ENCODE peak calls at places on chromosomes 2 and 18, in nine cellular contexts. X is cardiac muscle cell, K is kidney epithelial cell, C is GM13976, M is EH, I is GM23338, A is D341Med, F is left colon, G is HEK293T. W is an unnamed sample.

GRCh38 chr2:20225294-20226151 is 593 bp upstream of the SDC1 start:
- DNase-seq in I (peak), K (no peak), X (peak), G (peak), M (peak), F (peak), C (peak), A (peak), W (peak)

GRCh38 chr2:58762176-58762781 is 521.2 kb upstream of the FANCL start:
- DNase-seq in X (peak), K (peak), M (peak), I (peak), F (peak), A (peak), C (no peak), G (peak), W (peak)

GRCh38 chr18:78621141-78621540 is 358.5 kb upstream of the SALL3 start:
- DNase-seq in X (no peak), G (no peak), C (no peak), M (no peak), K (no peak), I (no peak), F (no peak), A (no peak), W (no peak)

GRCh38 chr2:144136297-144136696 is 383.6 kb downstream of the ZEB2 start:
- DNase-seq in G (no peak), K (no peak), M (no peak), F (no peak), X (no peak), A (no peak), C (no peak), I (no peak), W (no peak)

GRCh38 chr2:207879536-207879935 is 109.8 kb upstream of the FZD5 start:
- DNase-seq in A (no peak), F (no peak), K (no peak), C (no peak), G (no peak), X (no peak), I (no peak), M (peak), W (peak)

GRCh38 chr2:216066255-216066654 is 15.4 kb downstream of the PECR start:
- DNase-seq in M (peak), I (no peak), F (no peak), C (no peak), X (no peak), K (no peak), A (no peak), G (no peak), W (no peak)

GRCh38 chr2:229861431-229861830 is 60.4 kb downstream of the TRIP12 start:
- DNase-seq in G (no peak), K (no peak), A (no peak), X (no peak), F (no peak), I (no peak), C (no peak), M (peak), W (no peak)

GRCh38 chr18:78427081-78427480 is 552.5 kb upstream of the SALL3 start:
- DNase-seq in F (no peak), C (no peak), M (no peak), K (no peak), A (no peak), I (no peak), G (no peak), X (no peak), W (no peak)

GRCh38 chr2:127191331-127192219 is 28.5 kb downstream of the CYP27C1 start:
- DNase-seq in X (no peak), M (no peak), G (no peak), I (no peak), A (no peak), F (no peak), C (no peak), K (no peak), W (no peak)

GRCh38 chr2:145258903-145259579 is 739.1 kb upstream of the ZEB2 start:
- DNase-seq in C (no peak), K (peak), M (peak), X (no peak), A (no peak), G (no peak), I (no peak), F (no peak), W (no peak)

GRCh38 chr2:28365158-28365557 is 27.5 kb upstream of the FOSL2 start:
- DNase-seq in M (peak), F (no peak), G (no peak), X (no peak), C (no peak), I (no peak), A (no peak), K (no peak), W (no peak)

GRCh38 chr18:55318864-55319516 is 269.0 kb downstream of the TCF4 start:
- DNase-seq in C (no peak), A (no peak), X (no peak), K (no peak), G (no peak), I (no peak), M (peak), F (no peak), W (peak)

GRCh38 chr2:223050900-223051299 is 1.1 kb upstream of the KCNE4 start:
- DNase-seq in I (no peak), C (no peak), M (peak), A (no peak), X (no peak), K (no peak), F (peak), G (no peak), W (no peak)

GRCh38 chr2:166081131-166081632 is 46.6 kb downstream of the SCN1A start:
- DNase-seq in C (no peak), F (no peak), K (no peak), A (no peak), M (no peak), G (no peak), X (no peak), I (no peak), W (no peak)

GRCh38 chr2:186460465-186460864 is 25.6 kb upstream of the ZC3H15 start:
- DNase-seq in A (no peak), X (peak), G (no peak), I (peak), K (no peak), C (no peak), M (peak), F (no peak), W (peak)

GRCh38 chr2:195312662-195313061 is 344.4 kb upstream of the SLC39A10 start:
- DNase-seq in A (no peak), I (peak), G (no peak), F (no peak), X (no peak), C (no peak), K (no peak), M (peak), W (no peak)

GRCh38 chr2:105121417-105121816 is 83.5 kb downstream of the MRPS9 start:
- DNase-seq in C (no peak), K (no peak), X (no peak), I (no peak), A (no peak), F (no peak), G (no peak), M (no peak), W (no peak)

GRCh38 chr2:2048461-2048860 is 282.6 kb downstream of the MYT1L start:
- DNase-seq in C (no peak), I (no peak), F (no peak), M (no peak), K (no peak), G (no peak), X (no peak), A (no peak), W (no peak)

GRCh38 chr2:18828296-18828695 is 238.9 kb upstream of the NT5C1B start:
- DNase-seq in X (no peak), M (no peak), I (no peak), A (no peak), F (no peak), C (no peak), K (no peak), G (no peak), W (no peak)

GRCh38 chr2:237170017-237170416 is 84.3 kb downstream of the COPS8 start:
- DNase-seq in G (no peak), M (peak), A (no peak), F (no peak), K (no peak), I (no peak), C (no peak), X (no peak), W (no peak)

GRCh38 chr2:56185582-56186046 is 1.8 kb downstream of the CCDC85A start:
- DNase-seq in X (peak), A (peak), I (peak), C (no peak), G (peak), M (peak), K (no peak), F (peak), W (peak)

GRCh38 chr2:111667001-111667400 is 217.0 kb downstream of the ANAPC1 start:
- DNase-seq in K (no peak), G (no peak), A (no peak), C (no peak), F (no peak), I (no peak), X (no peak), M (no peak), W (no peak)

GRCh38 chr2:160334028-160334729 is 134.1 kb upstream of the ITGB6 start:
- DNase-seq in G (no peak), M (peak), X (no peak), C (no peak), K (no peak), A (no peak), I (no peak), F (no peak), W (no peak)

GRCh38 chr2:108257757-108258331 is 18.1 kb downstream of the SULT1C3 start:
- DNase-seq in K (no peak), A (no peak), G (no peak), X (no peak), M (no peak), F (no peak), I (no peak), C (no peak), W (no peak)

GRCh38 chr18:22964116-22964515 is 31.0 kb downstream of the RBBP8 start:
- DNase-seq in A (no peak), C (no peak), X (no peak), G (no peak), M (peak), F (no peak), I (no peak), K (no peak), W (no peak)

GRCh38 chr2:160492401-160493226 is 993 bp downstream of the RBMS1 start:
- DNase-seq in G (peak), A (peak), C (peak), F (peak), M (peak), K (no peak), X (peak), I (peak), W (peak)

GRCh38 chr2:137091704-137092103 is 326.4 kb downstream of the THSD7B start:
- DNase-seq in G (no peak), M (no peak), A (no peak), I (no peak), X (no peak), K (no peak), C (no peak), F (no peak), W (no peak)

GRCh38 chr18:10320848-10321247 is 133.6 kb upstream of the APCDD1 start:
- DNase-seq in A (no peak), G (no peak), X (no peak), I (no peak), F (no peak), M (peak), K (no peak), C (no peak), W (no peak)

GRCh38 chr2:230512955-230513748 is 97.2 kb downstream of the SP100 start:
- DNase-seq in X (no peak), G (no peak), C (no peak), I (no peak), M (peak), K (peak), A (no peak), F (no peak), W (no peak)

GRCh38 chr2:143282684-143283083 is 153.5 kb downstream of the ARHGAP15 start:
- DNase-seq in A (no peak), F (peak), K (no peak), M (no peak), C (no peak), I (peak), G (no peak), X (no peak), W (no peak)

GRCh38 chr2:174729797-174730529 is 34.3 kb downstream of the CHRNA1 start:
- DNase-seq in F (no peak), C (peak), A (peak), G (no peak), X (peak), I (peak), K (no peak), M (peak), W (peak)

GRCh38 chr2:173355132-173355865 is 627 bp downstream of the CDCA7 start:
- DNase-seq in K (no peak), G (peak), A (peak), X (peak), M (peak), F (peak), C (peak), I (peak), W (peak)

GRCh38 chr2:665340-666073 is 11.7 kb downstream of the TMEM18 start:
- DNase-seq in F (no peak), K (no peak), A (no peak), C (no peak), M (no peak), G (no peak), I (no peak), X (no peak), W (no peak)

GRCh38 chr2:230589497-230590015 is 123.1 kb upstream of the CAB39 start:
- DNase-seq in C (peak), I (no peak), G (no peak), F (no peak), X (no peak), A (no peak), M (no peak), K (no peak), W (no peak)

GRCh38 chr2:17878222-17879136 is at the start of gene KCNS3:
- DNase-seq in C (peak), F (peak), I (peak), X (peak), A (peak), G (peak), K (no peak), M (peak), W (peak)

GRCh38 chr18:56445422-56445821 is 193.0 kb downstream of the TXNL1 start:
- DNase-seq in A (no peak), G (no peak), C (no peak), F (no peak), K (no peak), M (no peak), X (no peak), I (no peak), W (no peak)